ENCODE peak calls at places on chromosomes 11 and 22, in seven cellular contexts. Q is NCI-H2029; G is kidney glomerular epithelial cell; B is cardiac muscle cell; S is GM20000; C is SK-MEL-5; W is activated T-helper 2 cell treated with anti-CD3 and anti-CD28 coated beads, Interferon-gamma antibody, Interleukin-2, Interleukin-4, amounts not matched to agents 10 μg/mL and 5 μg/mL and 100 μg/mL, durations not matched to agents 14 hours and 24 hours and 36 hours. P is an unnamed sample.

GRCh38 chr11:94400839-94401772 is at the start of gene GPR83:
- DNase-seq in Q (no peak), G (no peak), B (peak), S (no peak), C (no peak), W (no peak), P (peak)

GRCh38 chr11:72100462-72100861 is 2.6 kb downstream of the LAMTOR1 start:
- DNase-seq in Q (no peak), G (no peak), B (no peak), S (no peak), C (no peak), W (no peak), P (no peak)

GRCh38 chr11:69638941-69639681 is 1.8 kb upstream of the CCND1 start:
- DNase-seq in Q (peak), G (peak), B (peak), S (peak), C (peak), W (no peak), P (peak)

GRCh38 chr11:48033918-48034341 is 53.6 kb downstream of the PTPRJ start:
- DNase-seq in Q (no peak), G (no peak), B (no peak), S (no peak), C (peak), W (no peak), P (no peak)

GRCh38 chr11:70297341-70297740 is 26.9 kb downstream of the PPFIA1 start:
- DNase-seq in Q (no peak), G (peak), B (no peak), S (no peak), C (peak), W (no peak), P (no peak)

GRCh38 chr22:37564111-37564711 is 3.9 kb downstream of the CDC42EP1 start:
- DNase-seq in Q (no peak), G (peak), B (no peak), S (no peak), C (no peak), W (no peak), P (no peak)

GRCh38 chr11:117969160-117969991 is 16.8 kb upstream of the IL10RA start:
- DNase-seq in Q (no peak), G (no peak), B (no peak), S (peak), C (no peak), W (no peak), P (no peak)

GRCh38 chr22:50007057-50007511 is 5.5 kb downstream of the IL17REL start:
- DNase-seq in Q (no peak), G (no peak), B (no peak), S (no peak), C (no peak), W (no peak), P (no peak)

GRCh38 chr11:34632105-34632780 is 11.3 kb downstream of the EHF start:
- DNase-seq in Q (peak), G (no peak), B (no peak), S (no peak), C (peak), W (no peak), P (peak)

GRCh38 chr22:27108425-27109114 is 451.2 kb downstream of the MIAT start:
- DNase-seq in Q (peak), G (peak), B (no peak), S (no peak), C (no peak), W (no peak), P (no peak)

GRCh38 chr11:61507962-61508824 is at the start of gene LRRC10B:
- DNase-seq in Q (peak), G (no peak), B (peak), S (peak), C (no peak), W (peak), P (peak)

GRCh38 chr22:42769574-42770447 is 49.1 kb upstream of the A4GALT start:
- DNase-seq in Q (no peak), G (peak), B (no peak), S (peak), C (no peak), W (no peak), P (no peak)

GRCh38 chr11:8025123-8025522 is 38.0 kb downstream of the EIF3F start:
- DNase-seq in Q (no peak), G (no peak), B (no peak), S (no peak), C (no peak), W (no peak), P (no peak)

GRCh38 chr11:76217653-76218160 is 11.4 kb upstream of the WNT11 start:
- DNase-seq in Q (peak), G (no peak), B (no peak), S (no peak), C (no peak), W (no peak), P (peak)

GRCh38 chr22:41935015-41935908 is 8.7 kb upstream of the TNFRSF13C start:
- DNase-seq in Q (no peak), G (no peak), B (no peak), S (no peak), C (no peak), W (no peak), P (no peak)

GRCh38 chr11:69493931-69494821 is 12.7 kb downstream of the LINC01488 start:
- DNase-seq in Q (no peak), G (no peak), B (no peak), S (no peak), C (no peak), W (no peak), P (no peak)

GRCh38 chr11:75659836-75660235 is 9.0 kb downstream of the MAP6 start:
- DNase-seq in Q (no peak), G (no peak), B (no peak), S (no peak), C (no peak), W (no peak), P (no peak)

GRCh38 chr22:48451891-48452290 is 1375.8 kb downstream of the BRD1 start:
- DNase-seq in Q (no peak), G (no peak), B (no peak), S (no peak), C (no peak), W (no peak), P (no peak)